ENCODE peak calls at places on chromosomes 5 and 9, in six cellular contexts. B, P, Y, C, O and X are unnamed samples.

GRCh38 chr5:135236187-135236835 is 162.7 kb downstream of the MACROH2A1 start:
- DNase-seq in B (peak; percentile 64), Y (no peak), C (no peak), O (no peak), P (no peak), X (no peak)

GRCh38 chr9:21933281-21933680 is 60.9 kb downstream of the CDKN2A start:
- DNase-seq in B (no peak), Y (no peak), O (no peak), P (no peak), C (no peak), X (no peak)

GRCh38 chr9:16191691-16192402 is 639.0 kb downstream of the CCDC171 start:
- DNase-seq in O (peak; percentile 94), B (peak; percentile 94), Y (peak; percentile 24), C (no peak), P (peak; percentile 26), X (peak; percentile 70)

GRCh38 chr5:155263381-155263780 is 249.8 kb downstream of the KIF4B start:
- DNase-seq in P (no peak), C (no peak), Y (no peak), B (no peak), O (no peak), X (no peak)

GRCh38 chr9:34562136-34562745 is 27.3 kb downstream of the CNTFR start:
- DNase-seq in C (no peak), B (no peak), P (no peak), Y (no peak), O (no peak), X (no peak)

GRCh38 chr9:9924369-9924768 is 688.4 kb downstream of the PTPRD start:
- DNase-seq in O (no peak), P (no peak), Y (no peak), C (no peak), B (no peak), X (no peak)

GRCh38 chr9:129885670-129886106 is 50.4 kb downstream of the USP20 start:
- DNase-seq in O (peak; percentile 91), Y (peak; percentile 75), B (peak; percentile 99), P (peak; percentile 39), C (peak; percentile 92), X (peak; percentile 77)

GRCh38 chr5:179180061-179180460 is 119.9 kb downstream of the ZNF354C start:
- DNase-seq in Y (no peak), O (no peak), P (no peak), C (no peak), B (no peak), X (no peak)

GRCh38 chr9:114317665-114318357 is 5.1 kb upstream of the ORM1 start:
- DNase-seq in C (no peak), B (peak; percentile 28), Y (no peak), O (peak; percentile 59), P (no peak), X (no peak)

GRCh38 chr5:53425598-53426516 is 54.6 kb upstream of the FST start:
- DNase-seq in C (no peak), P (no peak), Y (peak; percentile 60), B (no peak), O (no peak), X (peak; percentile 54)

GRCh38 chr9:76904661-76905457 is 1.1 kb downstream of the PRUNE2 start:
- DNase-seq in B (no peak), C (no peak), P (no peak), O (no peak), Y (no peak), X (no peak)

GRCh38 chr9:20873240-20873860 is 158.1 kb downstream of the HACD4 start:
- DNase-seq in P (no peak), O (peak; percentile 71), C (no peak), Y (no peak), B (no peak), X (no peak)

GRCh38 chr9:107141967-107142366 is 141.1 kb upstream of the RAD23B start:
- DNase-seq in Y (peak; percentile 18), C (no peak), B (no peak), O (peak; percentile 19), P (no peak), X (no peak)

GRCh38 chr5:852431-853401 is 1.9 kb upstream of the ZDHHC11 start:
- DNase-seq in O (no peak), P (no peak), Y (no peak), B (no peak), C (no peak), X (no peak)

GRCh38 chr5:97534166-97534565 is 351.1 kb upstream of the RIOK2 start:
- DNase-seq in P (no peak), B (no peak), Y (no peak), O (peak; percentile 87), C (no peak), X (peak; percentile 9)

GRCh38 chr5:81506900-81507588 is 113.1 kb upstream of the ACOT12 start:
- DNase-seq in C (peak; percentile 11), B (no peak), Y (peak; percentile 80), O (peak; percentile 91), P (peak; percentile 34), X (peak; percentile 24)

GRCh38 chr9:14417230-14417629 is 103.3 kb upstream of the NFIB start:
- DNase-seq in B (no peak), P (no peak), C (no peak), O (no peak), Y (peak; percentile 42), X (no peak)

GRCh38 chr5:154476343-154477213 is 1.4 kb downstream of the HAND1 start:
- DNase-seq in B (peak; percentile 80), O (no peak), Y (no peak), P (no peak), C (no peak), X (no peak)

GRCh38 chr5:178123987-178124925 is 6.6 kb upstream of the RMND5B start:
- DNase-seq in P (no peak), B (peak; percentile 91), O (no peak), Y (no peak), C (no peak), X (no peak)

GRCh38 chr9:121201738-121202533 is at the start of gene RAB14:
- DNase-seq in Y (peak; percentile 99), B (peak; percentile 100), C (peak; percentile 100), O (peak; percentile 98), P (peak; percentile 85), X (peak; percentile 96)

GRCh38 chr9:16133556-16134227 is 580.8 kb downstream of the CCDC171 start:
- DNase-seq in B (no peak), P (peak; percentile 37), O (peak; percentile 78), C (no peak), Y (peak; percentile 5), X (peak; percentile 62)

GRCh38 chr5:65190328-65191053 is 291.2 kb downstream of the ADAMTS6 start:
- DNase-seq in B (no peak), C (no peak), Y (no peak), P (no peak), O (peak; percentile 96), X (no peak)